ENCODE peak calls at places on chromosomes 7 and 10, in five cellular contexts. R, N, Z, G and C are unnamed samples.

GRCh38 chr10:32244421-32245207 is 102.3 kb downstream of the EPC1 start:
- ATAC-seq in R (no peak), N (no peak), Z (peak), G (no peak), C (no peak)

GRCh38 chr10:126904807-126905686 is at the start of gene DOCK1:
- ATAC-seq in R (peak), N (no peak), Z (no peak), G (peak), C (peak)

GRCh38 chr7:109111086-109111485 is 541.4 kb downstream of the DNAJB9 start:
- ATAC-seq in R (no peak), N (no peak), Z (no peak), G (no peak), C (no peak)

GRCh38 chr7:119720541-119720940 is 552.4 kb upstream of the KCND2 start:
- ATAC-seq in R (no peak), N (no peak), Z (no peak), G (peak), C (no peak)

GRCh38 chr7:38905026-38905759 is 3.8 kb downstream of the VPS41 start:
- ATAC-seq in R (no peak), N (no peak), Z (peak), G (no peak), C (no peak)

GRCh38 chr7:43522406-43523156 is 60.3 kb upstream of the STK17A start:
- ATAC-seq in R (peak), N (no peak), Z (no peak), G (peak), C (no peak)

GRCh38 chr10:78904196-78904595 is 164.6 kb upstream of the ZMIZ1 start:
- ATAC-seq in R (no peak), N (peak), Z (no peak), G (no peak), C (no peak)

GRCh38 chr7:24741691-24742639 is 15.3 kb downstream of the GSDME start:
- ATAC-seq in R (no peak), N (no peak), Z (no peak), G (peak), C (peak)

GRCh38 chr10:88062798-88063472 is 199.5 kb downstream of the PTEN start:
- ATAC-seq in R (peak), N (no peak), Z (no peak), G (no peak), C (no peak)

GRCh38 chr10:62761115-62761514 is 43.4 kb upstream of the ADO start:
- ATAC-seq in R (no peak), N (no peak), Z (peak), G (no peak), C (no peak)

GRCh38 chr10:97365761-97366351 is 31.3 kb upstream of the FRAT2 start:
- ATAC-seq in R (no peak), N (no peak), Z (no peak), G (peak), C (peak)

GRCh38 chr10:102344067-102344466 is 51.4 kb upstream of the NFKB2 start:
- ATAC-seq in R (no peak), N (no peak), Z (no peak), G (no peak), C (no peak)

GRCh38 chr7:104161244-104161643 is 46.6 kb downstream of the ORC5 start:
- ATAC-seq in R (no peak), N (no peak), Z (no peak), G (no peak), C (no peak)

GRCh38 chr10:131002031-131002861 is 309.3 kb downstream of the TCERG1L start:
- ATAC-seq in R (no peak), N (no peak), Z (no peak), G (no peak), C (no peak)

GRCh38 chr10:87603769-87604168 is 55.9 kb upstream of the PAPSS2 start:
- ATAC-seq in R (no peak), N (no peak), Z (no peak), G (peak), C (no peak)

GRCh38 chr7:5630670-5631069 is 150.8 kb downstream of the RNF216 start:
- ATAC-seq in R (no peak), N (no peak), Z (no peak), G (no peak), C (no peak)

GRCh38 chr7:36949711-36950600 is 225.7 kb upstream of the AOAH start:
- ATAC-seq in R (peak), N (no peak), Z (no peak), G (peak), C (peak)

GRCh38 chr10:131824371-131825149 is 76.2 kb upstream of the PPP2R2D start:
- ATAC-seq in R (peak), N (no peak), Z (no peak), G (peak), C (no peak)

GRCh38 chr10:55509168-55509567 is 708.1 kb upstream of the PCDH15 start:
- ATAC-seq in R (no peak), N (no peak), Z (no peak), G (no peak), C (no peak)

GRCh38 chr7:132508724-132509348 is 67.4 kb downstream of the PLXNA4 start:
- ATAC-seq in R (peak), N (peak), Z (no peak), G (no peak), C (no peak)

GRCh38 chr10:75379234-75379724 is 22.3 kb downstream of the ZNF503 start:
- ATAC-seq in R (no peak), N (no peak), Z (no peak), G (no peak), C (no peak)

GRCh38 chr7:43769791-43770465 is 11.4 kb downstream of the BLVRA start:
- ATAC-seq in R (peak), N (no peak), Z (no peak), G (no peak), C (no peak)

GRCh38 chr7:156892086-156892800 is 740 bp downstream of the LMBR1 start:
- ATAC-seq in R (peak), N (peak), Z (peak), G (peak), C (peak)
- TF ChIP-seq POLR2AphosphoS5 in R (no peak), N (no peak), Z (no peak), G (no peak), C (no peak)

GRCh38 chr10:111137587-111137986 is 60.8 kb downstream of the ADRA2A start:
- ATAC-seq in R (peak), N (no peak), Z (no peak), G (no peak), C (no peak)

GRCh38 chr10:111137012-111137411 is 60.2 kb downstream of the ADRA2A start:
- ATAC-seq in R (peak), N (no peak), Z (no peak), G (no peak), C (no peak)

GRCh38 chr10:111139567-111139966 is 62.7 kb downstream of the ADRA2A start:
- ATAC-seq in R (no peak), N (no peak), Z (no peak), G (no peak), C (no peak)

GRCh38 chr10:111146025-111146640 is 69.3 kb downstream of the ADRA2A start:
- ATAC-seq in R (no peak), N (no peak), Z (no peak), G (no peak), C (no peak)

GRCh38 chr10:111142082-111142481 is 65.3 kb downstream of the ADRA2A start:
- ATAC-seq in R (no peak), N (peak), Z (peak), G (no peak), C (no peak)
- TF ChIP-seq EP300 in R (no peak), N (no peak), Z (no peak), G (no peak), C (no peak)

GRCh38 chr10:4678023-4678950 is 147.7 kb upstream of the AKR1E2 start:
- ATAC-seq in R (peak), N (no peak), Z (no peak), G (peak), C (peak)
- TF ChIP-seq POLR2AphosphoS5 in R (no peak), N (no peak), Z (no peak), G (no peak), C (peak)

DNA sequence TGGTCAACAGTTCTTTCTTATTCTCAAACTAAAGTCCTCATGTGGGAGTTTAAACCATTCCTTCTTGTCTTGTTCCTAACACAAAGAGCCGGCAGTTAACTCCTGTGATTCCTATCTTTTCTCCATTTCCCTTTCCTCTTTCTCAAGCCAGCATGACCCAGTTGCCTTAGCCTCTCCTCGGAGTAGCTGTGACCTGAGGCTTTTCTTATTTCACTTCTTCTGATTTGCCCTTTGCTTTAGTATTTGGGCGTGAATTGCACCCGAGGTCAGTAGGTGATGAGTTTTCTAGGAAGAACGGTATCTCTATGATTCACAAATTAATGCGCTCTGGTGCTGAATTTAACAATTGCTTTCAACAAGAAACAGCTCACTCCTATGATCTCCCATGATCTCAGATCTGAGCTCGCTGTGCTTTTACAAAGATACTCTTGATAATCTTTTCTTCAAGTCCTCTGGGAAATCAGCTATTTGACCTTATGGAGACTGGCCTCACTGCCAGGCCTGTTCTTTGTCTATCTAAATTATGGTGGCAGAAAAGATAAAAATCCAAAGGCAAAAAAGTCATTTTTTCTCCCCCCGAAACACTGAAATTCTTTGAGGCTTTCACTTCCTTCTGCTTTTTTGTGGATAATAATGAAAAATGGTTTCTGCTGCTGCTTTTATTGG is 184.6 kb downstream of the JCAD start:
- ATAC-seq in R (no peak), N (no peak), Z (no peak), G (no peak), C (no peak)
- TF ChIP-seq EP300 in R (no peak), N (no peak), Z (no peak), G (no peak), C (no peak)

DNA sequence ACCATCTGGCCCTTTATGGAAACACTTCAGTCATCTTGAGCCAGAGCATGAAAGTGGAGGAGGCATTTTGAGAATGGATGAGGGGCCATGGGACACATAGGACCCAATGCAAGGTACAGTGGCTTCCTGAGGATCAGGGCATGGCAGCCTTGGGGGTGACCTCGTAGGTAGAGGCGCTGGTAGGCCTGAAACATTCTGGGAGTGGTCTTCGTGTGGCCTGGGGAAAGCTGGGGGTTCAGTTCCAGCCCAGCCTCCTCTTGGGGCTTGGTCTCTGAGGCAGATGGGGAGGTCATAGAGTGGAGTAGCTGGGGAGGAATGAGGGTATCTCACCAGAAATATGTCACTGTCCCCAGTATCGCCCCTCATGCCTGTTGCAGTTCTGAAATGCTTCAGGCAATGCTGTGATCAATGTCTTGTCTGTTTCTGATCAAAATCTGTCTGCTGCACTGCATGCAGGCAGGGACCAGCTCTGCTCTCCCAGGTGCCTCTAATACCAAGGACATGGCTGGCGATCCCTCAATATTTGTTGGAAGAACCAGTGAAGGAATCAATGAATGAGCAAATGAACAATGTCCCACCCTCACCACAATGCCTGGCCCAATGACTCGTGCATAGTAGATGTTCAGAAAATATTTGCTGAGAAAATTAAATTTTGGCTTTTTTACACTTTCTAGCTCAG is 90.9 kb downstream of the CHST15 start:
- ATAC-seq in R (no peak), N (no peak), Z (no peak), G (no peak), C (no peak)
- TF ChIP-seq POLR2AphosphoS5 in R (no peak), N (no peak), Z (no peak), G (no peak), C (no peak)